ENCODE peak calls at places on chromosomes 1 and 21, in nine cellular contexts. O is pons, G is astrocyte of the cerebellum, N is AG09319, I is thoracic aorta, H is upper lobe of right lung, A is stomach, E is breast epithelium, J is WTC11. Z is an unnamed sample.

GRCh38 chr1:183301239-183301638 is 115.2 kb downstream of the LAMC2 start:
- DNase-seq in O (no peak), G (no peak), N (no peak), I (no peak), H (no peak), A (no peak), E (no peak), J (no peak), Z (no peak)

GRCh38 chr1:182794802-182795201 is 5.2 kb downstream of the NPL start:
- DNase-seq in O (no peak), G (no peak), N (no peak), I (no peak), H (no peak), A (no peak), E (no peak), J (no peak), Z (no peak)

GRCh38 chr1:160097911-160098851 is at the start of gene IGSF8:
- DNase-seq in O (peak; percentile 77), G (no peak), N (peak; percentile 37), I (peak; percentile 73), H (peak; percentile 96), A (peak; percentile 94), E (peak; percentile 89), J (peak; percentile 95), Z (peak; percentile 97)

GRCh38 chr1:9400425-9401079 is 107.9 kb downstream of the SPSB1 start:
- DNase-seq in O (no peak), G (no peak), N (no peak), I (no peak), H (no peak), A (peak; percentile 42), E (no peak), J (no peak), Z (no peak)

GRCh38 chr1:199929556-199929955 is 98.0 kb upstream of the NR5A2 start:
- DNase-seq in O (no peak), G (no peak), N (no peak), I (no peak), H (no peak), A (no peak), E (no peak), J (no peak), Z (no peak)

GRCh38 chr21:32412998-32413504 is 545 bp downstream of the EVA1C start:
- DNase-seq in O (peak; percentile 44), G (no peak), N (no peak), I (no peak), H (peak; percentile 80), A (peak; percentile 57), E (peak; percentile 62), J (peak; percentile 19), Z (peak; percentile 55)

GRCh38 chr1:30161953-30162352 is 561.4 kb downstream of the MATN1 start:
- DNase-seq in O (no peak), G (no peak), N (no peak), I (no peak), H (no peak), A (no peak), E (no peak), J (no peak), Z (no peak)

GRCh38 chr1:70778056-70778762 is 269.4 kb downstream of the PTGER3 start:
- DNase-seq in O (no peak), G (no peak), N (no peak), I (no peak), H (no peak), A (no peak), E (no peak), J (no peak), Z (no peak)

GRCh38 chr1:10341062-10341600 is 57.7 kb upstream of the PGD start:
- DNase-seq in O (no peak), G (no peak), N (no peak), I (no peak), H (no peak), A (no peak), E (no peak), J (no peak), Z (no peak)

GRCh38 chr1:195019385-195019784 is 1588.9 kb downstream of the KCNT2 start:
- DNase-seq in O (no peak), G (peak; percentile 86), N (no peak), I (no peak), H (no peak), A (no peak), E (no peak), J (no peak), Z (no peak)